ENCODE peak calls at places on chromosomes 5 and 9, in nine cellular contexts. M is IMR-90, T is A549, K is HepG2, V is NB4, B is ovary, R is transverse colon, J is heart left ventricle, X is esophagus muscularis mucosa. E is an unnamed sample.

GRCh38 chr9:37422289-37423104 is at the start of gene GRHPR:
- DNase-seq in M (peak; percentile 58), T (peak; percentile 82), K (peak; percentile 78), V (peak; percentile 83), B (peak; percentile 88), R (peak; percentile 94), J (peak; percentile 94), X (peak; percentile 97), E (peak; percentile 92)

GRCh38 chr9:113901196-113901818 is 25.2 kb downstream of the ZNF618 start:
- DNase-seq in M (no peak), T (no peak), K (no peak), V (no peak), B (no peak), R (no peak), J (no peak), X (peak; percentile 75), E (no peak)

GRCh38 chr9:113499876-113500497 is 36.5 kb downstream of the RGS3 start:
- DNase-seq in M (no peak), T (no peak), K (no peak), V (no peak), B (no peak), R (no peak), J (no peak), X (no peak), E (no peak)

GRCh38 chr9:78091736-78092135 is 60.1 kb upstream of the GNAQ start:
- DNase-seq in M (no peak), T (no peak), K (no peak), V (no peak), B (no peak), R (no peak), J (no peak), X (no peak), E (no peak)

GRCh38 chr5:38403407-38403806 is 145.0 kb downstream of the EGFLAM start:
- DNase-seq in M (peak; percentile 57), T (no peak), K (no peak), V (no peak), B (no peak), R (no peak), J (no peak), X (no peak), E (no peak)

GRCh38 chr5:170011751-170012150 is 31.5 kb upstream of the INSYN2B start:
- DNase-seq in M (no peak), T (no peak), K (no peak), V (no peak), B (no peak), R (no peak), J (no peak), X (no peak), E (no peak)

GRCh38 chr5:81420039-81420667 is 26.2 kb upstream of the ACOT12 start:
- DNase-seq in M (peak; percentile 96), T (peak; percentile 69), K (no peak), V (peak; percentile 63), B (no peak), R (no peak), J (no peak), X (no peak), E (no peak)

GRCh38 chr5:153972240-153972639 is 66.5 kb downstream of the FAM114A2 start:
- DNase-seq in M (no peak), T (no peak), K (no peak), V (no peak), B (no peak), R (no peak), J (no peak), X (peak; percentile 21), E (no peak)

DNA sequence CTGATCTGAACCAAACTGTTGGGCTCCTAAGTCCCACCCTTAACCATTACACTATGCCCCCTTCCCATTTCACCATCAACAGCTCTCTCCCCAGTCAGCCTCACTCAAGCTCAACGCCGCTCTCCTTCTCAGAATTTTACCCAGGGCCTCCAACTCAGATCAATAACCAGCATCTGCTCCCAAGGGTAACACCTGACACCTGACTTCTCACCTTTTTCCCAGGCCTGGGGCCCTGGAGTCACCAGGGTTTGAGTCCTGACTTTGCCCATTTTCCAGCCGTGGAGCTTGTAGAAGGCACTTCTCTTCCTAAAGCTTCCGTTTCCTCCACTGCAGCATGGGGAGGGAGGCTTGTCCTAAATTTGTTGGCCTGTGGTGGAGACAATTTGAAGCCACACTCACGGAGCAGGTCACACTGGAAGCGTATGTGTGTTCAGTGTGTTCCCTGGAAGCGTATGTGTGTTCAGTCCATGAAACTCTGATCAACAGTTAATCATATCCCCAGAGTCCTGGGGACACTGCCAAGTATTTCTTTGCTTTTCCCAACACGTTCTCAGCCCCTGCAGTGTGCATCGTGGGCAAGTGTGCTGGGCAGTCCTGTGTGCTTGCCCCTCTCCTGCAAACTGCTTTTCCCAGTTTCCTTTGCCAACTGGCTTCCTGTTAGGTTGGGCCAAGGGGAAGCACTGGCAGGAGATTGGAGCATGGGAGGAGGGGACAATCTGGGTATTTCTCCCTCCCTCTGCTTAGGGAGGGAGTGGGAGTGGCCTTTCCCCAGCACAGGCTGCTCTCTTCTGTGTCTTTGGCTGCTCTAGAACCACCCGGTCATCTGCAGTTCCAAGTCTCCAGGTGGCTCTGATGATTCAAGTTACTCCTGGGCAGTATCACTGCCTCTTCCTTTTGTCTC is 36.9 kb upstream of the NEK6 start:
- DNase-seq in M (peak; percentile 52), T (peak; percentile 39), K (peak; percentile 44), V (peak; percentile 48), B (no peak), R (peak; percentile 60), J (no peak), X (no peak), E (peak; percentile 41)
- TF ChIP-seq POLR2A in M (no peak), T (no peak), K (no peak), V (no peak), B (no peak), R (peak; percentile 48), J (no peak), X (no peak), E (no peak)

DNA sequence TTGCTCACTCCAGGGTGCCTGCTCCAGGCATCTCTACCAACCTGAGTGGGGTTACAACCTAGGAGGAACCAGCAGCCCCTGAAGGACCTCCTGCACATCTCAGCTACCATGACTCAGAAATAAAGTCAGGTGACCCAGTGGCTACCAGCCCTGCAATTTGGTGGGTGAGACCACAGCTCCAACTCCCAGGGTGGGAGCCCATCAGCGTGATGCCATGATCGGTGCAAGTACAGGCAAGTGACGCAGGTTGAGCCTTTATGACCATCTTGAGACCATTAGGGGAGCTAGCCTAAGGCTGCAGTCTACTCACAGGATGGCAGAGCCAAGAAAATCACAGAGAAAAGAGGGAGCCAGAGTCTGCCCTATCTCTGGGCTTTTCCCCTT is 8.6 kb downstream of the SEPTIN8 start:
- DNase-seq in M (no peak), T (no peak), K (no peak), V (no peak), B (no peak), R (no peak), J (no peak), X (no peak), E (no peak)
- TF ChIP-seq POLR2A in M (no peak), T (no peak), K (no peak), V (no peak), B (no peak), R (no peak), J (no peak), X (no peak), E (no peak)

GRCh38 chr5:88729476-88730182 is 153.4 kb downstream of the MEF2C start:
- DNase-seq in M (peak; percentile 78), T (peak; percentile 75), K (peak; percentile 61), V (peak; percentile 68), B (peak; percentile 66), R (peak; percentile 77), J (peak; percentile 56), X (no peak), E (peak; percentile 62)

GRCh38 chr5:88734983-88735382 is 148.0 kb downstream of the MEF2C start:
- DNase-seq in M (no peak), T (no peak), K (no peak), V (no peak), B (no peak), R (peak; percentile 16), J (no peak), X (no peak), E (no peak)

GRCh38 chr5:88732862-88733261 is 150.1 kb downstream of the MEF2C start:
- DNase-seq in M (no peak), T (no peak), K (no peak), V (no peak), B (no peak), R (no peak), J (no peak), X (no peak), E (no peak)

GRCh38 chr5:88734191-88734640 is 148.8 kb downstream of the MEF2C start:
- DNase-seq in M (no peak), T (no peak), K (no peak), V (peak; percentile 19), B (peak; percentile 63), R (peak; percentile 36), J (no peak), X (no peak), E (no peak)

GRCh38 chr5:88732181-88732633 is 150.8 kb downstream of the MEF2C start:
- DNase-seq in M (no peak), T (no peak), K (no peak), V (peak; percentile 6), B (no peak), R (peak; percentile 43), J (peak; percentile 45), X (no peak), E (no peak)
- TF ChIP-seq POLR2A in M (no peak), T (no peak), K (no peak), V (no peak), B (no peak), R (no peak), J (no peak), X (no peak), E (no peak)

GRCh38 chr9:94921656-94922055 is 195.2 kb downstream of the AOPEP start:
- DNase-seq in M (no peak), T (no peak), K (no peak), V (no peak), B (peak; percentile 30), R (no peak), J (no peak), X (no peak), E (no peak)

GRCh38 chr9:94921072-94921471 is 194.6 kb downstream of the AOPEP start:
- DNase-seq in M (peak; percentile 73), T (peak; percentile 74), K (no peak), V (no peak), B (peak; percentile 65), R (no peak), J (no peak), X (no peak), E (no peak)

GRCh38 chr9:94923333-94924089 is 197.0 kb downstream of the AOPEP start:
- DNase-seq in M (no peak), T (no peak), K (no peak), V (no peak), B (peak; percentile 23), R (no peak), J (no peak), X (no peak), E (no peak)

GRCh38 chr9:94922691-94923107 is 196.2 kb downstream of the AOPEP start:
- DNase-seq in M (peak; percentile 64), T (peak; percentile 47), K (peak; percentile 52), V (no peak), B (peak; percentile 34), R (no peak), J (no peak), X (no peak), E (no peak)

DNA sequence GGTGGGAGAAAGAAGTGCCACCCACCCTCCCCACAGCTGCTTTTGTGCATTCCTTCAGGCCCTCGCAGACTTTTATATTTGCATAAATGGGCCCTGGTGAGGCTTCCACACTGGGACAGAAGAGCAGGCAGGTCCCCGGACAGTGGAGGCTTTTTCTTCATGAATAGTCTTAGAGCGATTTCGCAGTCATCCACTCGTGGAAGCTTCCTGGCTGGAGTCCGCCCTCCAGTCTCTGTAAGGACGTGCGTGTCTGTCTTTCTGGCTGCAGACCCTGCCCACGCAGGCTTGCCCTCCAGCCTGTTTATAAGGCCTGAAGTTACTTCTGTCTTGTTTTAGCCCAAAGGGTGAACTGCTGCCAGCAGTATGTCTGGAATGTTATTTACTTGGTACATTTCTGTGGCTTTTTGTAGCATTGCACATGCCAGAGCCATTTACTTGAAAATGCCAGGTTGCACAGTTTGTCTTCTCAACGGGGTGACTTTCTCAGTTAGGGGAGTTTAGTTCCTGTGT is 195.7 kb downstream of the AOPEP start:
- DNase-seq in M (peak; percentile 98), T (peak; percentile 93), K (peak; percentile 91), V (peak; percentile 6), B (peak; percentile 49), R (no peak), J (peak; percentile 46), X (no peak), E (peak; percentile 62)
- TF ChIP-seq POLR2A in M (no peak), T (no peak), K (peak; percentile 40), V (no peak), B (no peak), R (no peak), J (no peak), X (no peak), E (peak; percentile 19)

E was measured in upper lobe of left lung.